ENCODE peak calls at places on chromosomes 3 and 15, in four cellular contexts. F is naive thymus-derived CD4-positive, alpha-beta T cell; O is CD4-positive, CD25-positive, alpha-beta regulatory T cell; S is brain microvascular endothelial cell. R is an unnamed sample.

GRCh38 chr3:44995142-44995770 is 19.2 kb downstream of the EXOSC7 start:
- DNase-seq in F (no peak), O (no peak), S (peak), R (no peak)

GRCh38 chr3:126499401-126499800 is 18.2 kb downstream of the UROC1 start:
- DNase-seq in F (no peak), O (no peak), S (no peak), R (no peak)

GRCh38 chr15:98787936-98788757 is 139.8 kb downstream of the IGF1R start:
- DNase-seq in F (no peak), O (no peak), S (no peak), R (no peak)

GRCh38 chr15:49637857-49638256 is 17.0 kb downstream of the DTWD1 start:
- DNase-seq in F (no peak), O (no peak), S (no peak), R (no peak)

GRCh38 chr15:79028411-79028964 is 62.1 kb downstream of the RASGRF1 start:
- DNase-seq in F (no peak), O (no peak), S (peak), R (no peak)

GRCh38 chr3:13073042-13073906 is at the start of gene IQSEC1:
- DNase-seq in F (peak), O (peak), S (no peak), R (no peak)

GRCh38 chr3:141104151-141104741 is 53.1 kb downstream of the SPSB4 start:
- DNase-seq in F (no peak), O (no peak), S (no peak), R (no peak)

GRCh38 chr3:194667363-194667762 is 4.6 kb downstream of the LSG1 start:
- DNase-seq in F (no peak), O (no peak), S (no peak), R (no peak)

GRCh38 chr3:133730993-133731392 is 15.2 kb upstream of the TF start:
- DNase-seq in F (no peak), O (no peak), S (no peak), R (no peak)

GRCh38 chr15:60787737-60788513 is 309.0 kb upstream of the ICE2 start:
- DNase-seq in F (peak), O (peak), S (peak), R (no peak)

GRCh38 chr3:96483781-96484180 is 330.6 kb upstream of the EPHA6 start:
- DNase-seq in F (no peak), O (no peak), S (no peak), R (no peak)
- H3K27ac ChIP-seq in F (no peak), O (no peak), S (no peak), R (peak)

GRCh38 chr15:56923174-56923579 is 4.7 kb downstream of the TCF12 start:
- DNase-seq in F (no peak), O (no peak), S (no peak), R (no peak)
- H3K27ac ChIP-seq in F (no peak), O (no peak), S (no peak), R (no peak)

DNA sequence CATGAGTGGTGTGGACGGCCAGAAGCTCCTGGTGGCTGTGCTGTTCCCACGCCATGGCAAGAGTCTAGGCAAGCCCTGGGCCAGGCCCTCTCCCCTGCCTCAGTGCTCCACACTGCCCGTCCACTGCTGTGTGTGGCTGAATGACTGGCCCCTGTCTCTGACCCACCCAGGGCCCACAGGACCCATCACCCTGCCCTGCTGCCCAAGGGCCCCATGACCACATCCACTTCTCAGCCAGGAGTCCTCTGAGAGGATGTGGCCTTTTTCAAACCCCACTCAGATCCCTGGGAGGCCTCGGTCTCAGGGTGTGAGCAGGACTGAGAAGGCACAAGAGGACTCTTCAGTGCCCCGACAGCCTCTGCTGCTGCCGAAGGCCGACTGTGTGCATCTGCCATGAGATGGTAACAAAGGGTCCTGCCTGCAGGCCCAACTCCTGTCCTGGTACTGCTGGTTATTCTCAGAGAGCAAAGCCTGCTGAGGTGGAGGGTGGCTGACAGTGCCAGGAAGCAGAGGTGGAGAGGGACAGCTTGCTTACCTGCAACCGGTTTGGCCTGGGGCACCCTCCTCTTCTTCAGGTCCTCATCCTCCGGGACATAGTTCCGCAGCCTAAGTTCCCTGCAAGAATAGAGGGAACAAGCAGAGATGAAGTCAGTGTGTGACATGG is 47.5 kb downstream of the PTH1R start:
- DNase-seq in F (no peak), O (no peak), S (no peak), R (no peak)
- H3K27ac ChIP-seq in F (no peak), O (no peak), S (no peak), R (no peak)

DNA sequence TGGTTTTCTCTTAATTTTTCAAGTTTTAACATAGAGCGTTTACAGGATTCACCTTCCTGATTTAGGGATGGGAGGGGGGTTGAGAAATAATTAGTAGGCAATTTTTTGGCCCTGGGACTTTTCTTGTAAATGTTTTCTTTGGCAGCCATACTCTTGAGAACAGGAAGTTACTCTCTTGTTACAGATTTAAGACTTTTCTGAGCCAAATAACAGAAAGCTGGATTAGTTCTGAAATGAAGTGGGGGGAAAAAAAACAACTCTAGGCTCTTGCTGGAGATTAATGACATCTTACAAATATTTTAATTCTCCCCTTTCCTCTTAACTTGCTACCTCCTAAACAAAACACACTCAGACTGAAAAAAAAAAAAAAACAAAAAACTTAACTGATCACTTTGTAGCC is 13.8 kb upstream of the POLR2M start:
- DNase-seq in F (no peak), O (no peak), S (peak), R (no peak)
- H3K27ac ChIP-seq in F (no peak), O (no peak), S (peak), R (no peak)

DNA sequence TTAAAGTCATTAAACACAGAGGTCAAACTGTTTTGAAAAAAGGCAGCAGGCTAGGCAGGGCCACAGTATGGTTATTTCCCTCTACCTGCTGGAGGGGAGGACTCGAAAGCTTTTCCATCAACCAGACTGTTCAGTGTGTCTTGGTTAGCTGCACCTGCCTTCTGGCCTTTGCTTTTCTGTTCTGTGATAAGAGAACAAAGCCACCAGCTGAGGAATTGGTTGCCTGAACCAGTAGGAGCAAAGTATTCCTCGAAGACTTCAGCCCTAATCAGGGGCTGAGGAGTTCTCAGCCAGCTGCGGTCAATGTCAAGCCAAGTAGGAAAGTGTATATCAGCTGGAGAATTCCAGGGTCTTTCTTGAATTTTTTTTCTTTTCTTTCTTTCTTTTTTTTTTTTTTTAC is 132.5 kb downstream of the SOX2 start:
- DNase-seq in F (no peak), O (no peak), S (no peak), R (no peak)
- H3K27ac ChIP-seq in F (no peak), O (no peak), S (no peak), R (no peak)

GRCh38 chr3:118988198-118988842 is 46.3 kb downstream of the IGSF11 start:
- DNase-seq in F (no peak), O (no peak), S (no peak), R (no peak)

GRCh38 chr3:118984699-118985098 is 49.9 kb downstream of the IGSF11 start:
- DNase-seq in F (no peak), O (no peak), S (no peak), R (no peak)

GRCh38 chr3:118986734-118987133 is 47.9 kb downstream of the IGSF11 start:
- DNase-seq in F (no peak), O (no peak), S (no peak), R (no peak)

GRCh38 chr3:118990818-118991560 is 43.7 kb downstream of the IGSF11 start:
- DNase-seq in F (no peak), O (no peak), S (no peak), R (no peak)

DNA sequence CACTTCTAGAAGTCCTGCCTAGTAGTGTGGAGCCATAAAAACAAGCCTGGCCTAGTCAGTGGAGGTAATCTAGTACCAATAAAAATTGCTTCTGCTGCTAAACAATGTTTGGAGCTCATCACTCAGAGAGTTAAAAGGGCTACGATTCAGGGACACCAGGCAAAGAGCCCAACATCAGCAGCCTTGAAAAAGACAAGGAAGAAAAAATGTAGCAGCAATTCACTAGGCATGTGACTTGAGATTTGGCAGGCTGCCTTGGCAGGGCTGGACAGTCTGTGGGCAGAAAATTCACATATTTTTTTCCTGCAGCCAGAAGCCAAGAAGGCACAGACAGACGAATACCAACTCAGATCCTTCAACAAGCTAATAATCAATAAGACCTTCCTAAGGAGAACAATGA is 47.2 kb downstream of the IGSF11 start:
- DNase-seq in F (no peak), O (no peak), S (no peak), R (no peak)
- H3K27ac ChIP-seq in F (no peak), O (no peak), S (no peak), R (no peak)

GRCh38 chr15:64865126-64865997 is 23.6 kb downstream of the PLEKHO2 start:
- DNase-seq in F (no peak), O (no peak), S (no peak), R (no peak)
- H3K27ac ChIP-seq in F (no peak), O (no peak), S (peak), R (no peak)

GRCh38 chr3:72368331-72368975 is 479.8 kb downstream of the SHQ1 start:
- DNase-seq in F (no peak), O (no peak), S (no peak), R (no peak)
- H3K27ac ChIP-seq in F (no peak), O (no peak), S (no peak), R (no peak)

DNA sequence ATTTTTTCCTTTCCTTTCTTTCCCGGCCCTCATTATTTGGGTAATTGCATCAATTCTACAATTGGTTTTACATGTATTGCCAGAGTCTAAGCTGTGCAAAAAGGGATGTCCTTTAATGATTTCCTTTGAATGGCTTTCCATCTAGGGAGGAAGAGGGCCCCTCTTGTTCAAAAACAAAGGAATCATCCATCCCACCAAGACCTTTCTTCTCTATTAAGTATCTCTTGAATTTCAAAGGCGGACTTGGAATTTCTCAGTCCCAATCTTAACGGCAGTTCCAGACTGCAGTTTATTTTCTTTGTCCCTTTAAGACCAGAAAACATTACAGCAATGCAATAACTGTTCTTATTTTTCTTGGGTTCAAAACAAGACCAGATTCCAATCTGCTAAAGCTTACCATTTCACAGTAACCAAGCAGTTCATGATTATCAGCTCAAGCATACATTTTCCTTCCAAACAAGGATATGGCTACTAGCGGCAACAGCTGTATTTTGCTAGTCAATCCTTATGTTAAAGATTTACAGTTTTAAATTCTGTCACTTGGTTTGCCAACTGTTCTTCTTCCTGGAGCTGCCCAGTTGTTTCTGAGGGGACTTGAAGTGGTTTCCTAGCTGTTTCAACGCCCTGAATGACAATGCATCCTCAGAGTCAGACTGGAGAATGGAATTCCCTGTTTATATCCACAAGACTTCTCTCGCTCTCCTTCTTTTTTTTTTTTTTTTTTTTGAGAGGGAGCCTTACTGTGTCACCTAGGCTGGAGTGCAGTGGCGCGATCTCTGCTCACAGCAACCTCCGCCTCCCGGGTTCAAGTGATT is 91.4 kb upstream of the LRIG1 start:
- DNase-seq in F (no peak), O (no peak), S (no peak), R (no peak)
- H3K27ac ChIP-seq in F (no peak), O (no peak), S (peak), R (no peak)

DNA sequence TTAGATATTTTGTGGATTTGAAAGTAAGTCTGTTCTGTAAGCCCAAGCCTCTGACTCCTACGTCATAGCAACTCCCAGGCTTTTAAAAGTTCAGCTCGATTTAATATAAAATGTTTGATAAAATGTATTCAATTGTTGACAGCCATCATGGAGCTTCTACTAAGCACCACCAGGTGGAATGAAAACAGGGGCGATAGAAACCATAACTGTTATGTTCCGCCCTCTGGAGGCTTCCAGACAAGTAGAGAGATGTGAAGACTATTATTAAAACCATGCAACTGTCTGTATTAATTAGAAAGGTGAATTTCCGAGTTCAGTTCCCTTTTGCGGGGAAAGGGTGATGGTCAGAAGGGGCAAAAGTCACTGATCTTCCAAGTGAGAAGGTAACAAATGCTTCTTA is 292.2 kb downstream of the NR2F2 start:
- DNase-seq in F (no peak), O (no peak), S (no peak), R (no peak)
- H3K27ac ChIP-seq in F (no peak), O (no peak), S (no peak), R (no peak)

R was measured in epithelial cell of prostate.